ENCODE peak calls at places on chromosomes 3 and 15, in five cellular contexts. A, X, V, W and C are unnamed samples.

GRCh38 chr15:29449136-29449535 is 179.5 kb upstream of the NSMCE3 start:
- DNase-seq in A (no peak), X (no peak), V (no peak), W (no peak), C (no peak)

GRCh38 chr3:51389423-51390183 is 1.5 kb upstream of the RBM15B start:
- DNase-seq in A (no peak), V (no peak), X (peak), W (no peak), C (no peak)

GRCh38 chr15:101023501-101024110 is 104.4 kb downstream of the LRRK1 start:
- DNase-seq in A (no peak), V (no peak), X (peak), W (no peak), C (no peak)

GRCh38 chr3:106811376-106811775 is 565.9 kb upstream of the CCDC54 start:
- DNase-seq in A (peak), X (no peak), V (no peak), W (no peak), C (no peak)

GRCh38 chr3:104952587-104952986 is 414.1 kb upstream of the ALCAM start:
- DNase-seq in W (no peak), X (no peak), A (peak), V (no peak), C (peak)

GRCh38 chr15:67146875-67147381 is 81.5 kb downstream of the SMAD3 start:
- DNase-seq in A (peak), X (peak), W (no peak), V (no peak), C (no peak)

GRCh38 chr3:15958692-15959433 is 161.1 kb upstream of the ANKRD28 start:
- DNase-seq in A (no peak), X (no peak), V (no peak), W (no peak), C (no peak)

GRCh38 chr3:153503873-153504272 is 341.8 kb downstream of the RAP2B start:
- DNase-seq in X (no peak), W (no peak), V (no peak), A (no peak), C (no peak)

GRCh38 chr15:57652481-57652880 is 54.0 kb upstream of the POLR2M start:
- DNase-seq in V (no peak), A (no peak), W (no peak), X (no peak), C (no peak)

GRCh38 chr15:81897011-81897677 is 148.7 kb downstream of the MEX3B start:
- DNase-seq in X (no peak), A (peak), W (no peak), V (no peak), C (peak)